ENCODE peak calls at places on chromosomes 13 and 19, in six cellular contexts. G is ovary, Q is uterus, L is IMR-90, Z is PC-3, S is fibroblast of lung. A is an unnamed sample.

GRCh38 chr19:3480383-3481091 is at the start of gene SMIM24:
- DNase-seq in G (no peak), Q (no peak), L (no peak), Z (no peak), S (no peak), A (no peak)

GRCh38 chr13:97423300-97424045 is 10.5 kb upstream of the RAP2A start:
- DNase-seq in G (no peak), Q (no peak), L (no peak), Z (no peak), S (no peak), A (no peak)

GRCh38 chr13:72295173-72295572 is 428.2 kb upstream of the DACH1 start:
- DNase-seq in G (no peak), Q (no peak), L (no peak), Z (no peak), S (peak; percentile 88), A (no peak)

GRCh38 chr19:771332-771785 is 20.4 kb downstream of the MISP start:
- DNase-seq in G (no peak), Q (no peak), L (peak; percentile 43), Z (peak; percentile 50), S (peak; percentile 39), A (no peak)

GRCh38 chr13:26759156-26759906 is 1.3 kb downstream of the GPR12 start:
- DNase-seq in G (no peak), Q (no peak), L (no peak), Z (no peak), S (no peak), A (no peak)

GRCh38 chr19:4913996-4914735 is 4.9 kb downstream of the UHRF1 start:
- DNase-seq in G (no peak), Q (no peak), L (peak; percentile 18), Z (peak; percentile 19), S (peak; percentile 65), A (no peak)

GRCh38 chr19:1540353-1540925 is 16.6 kb downstream of the PLK5 start:
- DNase-seq in G (no peak), Q (peak; percentile 31), L (no peak), Z (no peak), S (no peak), A (no peak)

GRCh38 chr19:57171551-57172081 is 4.3 kb upstream of the DUXA start:
- DNase-seq in G (peak; percentile 62), Q (peak; percentile 19), L (peak; percentile 39), Z (peak; percentile 38), S (peak; percentile 17), A (peak; percentile 31)

GRCh38 chr13:111899714-111900389 is 167.1 kb upstream of the SOX1 start:
- DNase-seq in G (no peak), Q (no peak), L (no peak), Z (no peak), S (no peak), A (no peak)

GRCh38 chr19:48858984-48859710 is 9.3 kb downstream of the PLEKHA4 start:
- DNase-seq in G (no peak), Q (no peak), L (no peak), Z (no peak), S (no peak), A (peak; percentile 40)

GRCh38 chr19:7699422-7700127 is 2.4 kb downstream of the FCER2 start:
- DNase-seq in G (no peak), Q (no peak), L (no peak), Z (peak; percentile 45), S (peak; percentile 3), A (no peak)

GRCh38 chr13:39273953-39274352 is 235.7 kb downstream of the NHLRC3 start:
- DNase-seq in G (no peak), Q (no peak), L (no peak), Z (peak; percentile 28), S (peak; percentile 14), A (no peak)

GRCh38 chr13:20573636-20574035 is 6.7 kb downstream of the IFT88 start:
- DNase-seq in G (no peak), Q (no peak), L (no peak), Z (no peak), S (no peak), A (no peak)

GRCh38 chr13:35346494-35346893 is 130.0 kb downstream of the MAB21L1 start:
- DNase-seq in G (no peak), Q (no peak), L (no peak), Z (no peak), S (no peak), A (no peak)

GRCh38 chr19:31054430-31054829 is 294.8 kb downstream of the TSHZ3 start:
- DNase-seq in G (no peak), Q (no peak), L (peak; percentile 83), Z (no peak), S (peak; percentile 63), A (peak; percentile 28)

GRCh38 chr19:28319208-28319607 is 893.7 kb downstream of the UQCRFS1 start:
- DNase-seq in G (no peak), Q (no peak), L (no peak), Z (no peak), S (no peak), A (no peak)

GRCh38 chr19:13207237-13208130 is 57.3 kb downstream of the IER2 start:
- DNase-seq in G (peak; percentile 67), Q (peak; percentile 41), L (no peak), Z (no peak), S (no peak), A (peak; percentile 47)

GRCh38 chr19:18128044-18128443 is 24.9 kb upstream of the PIK3R2 start:
- DNase-seq in G (no peak), Q (no peak), L (peak; percentile 33), Z (peak; percentile 35), S (no peak), A (no peak)

GRCh38 chr19:13077233-13077632 is 25.4 kb downstream of the LYL1 start:
- DNase-seq in G (peak; percentile 56), Q (no peak), L (no peak), Z (no peak), S (no peak), A (no peak)

GRCh38 chr19:513368-514165 is 6.3 kb downstream of the TPGS1 start:
- DNase-seq in G (no peak), Q (no peak), L (no peak), Z (no peak), S (no peak), A (no peak)

GRCh38 chr13:29801737-29802305 is 48.6 kb downstream of the UBL3 start:
- DNase-seq in G (no peak), Q (no peak), L (peak; percentile 20), Z (no peak), S (no peak), A (no peak)

GRCh38 chr19:9295411-9295849 is 14.2 kb downstream of the ZNF699 start:
- DNase-seq in G (no peak), Q (no peak), L (no peak), Z (no peak), S (peak; percentile 18), A (no peak)

DNA sequence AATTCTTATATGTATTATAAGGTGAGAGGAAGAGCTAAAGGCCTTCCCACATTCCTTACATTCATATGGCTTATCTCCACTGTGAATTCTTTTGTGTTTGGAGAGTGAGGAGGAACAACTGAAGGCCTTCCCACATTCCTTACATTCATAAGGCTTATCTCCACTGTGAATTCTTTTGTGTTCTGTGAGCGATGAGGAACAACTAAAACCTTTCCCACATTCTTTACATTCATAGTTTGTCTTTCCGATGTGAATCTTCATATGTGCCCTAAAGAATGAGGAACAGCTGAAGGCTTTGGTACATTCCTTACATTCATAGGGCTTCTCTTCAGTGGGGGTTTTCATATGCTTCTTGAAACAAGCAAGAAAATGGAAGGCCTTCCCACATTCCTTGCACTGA is 13.3 kb downstream of the ZNF699 start:
- DNase-seq in G (no peak), Q (no peak), L (no peak), Z (no peak), S (peak; percentile 26), A (no peak)
- H3K4me3 ChIP-seq in G (no peak overlapping the region), Q (no peak overlapping the region), L (no peak overlapping the region), Z (peak overlapping the region; percentile 24), S (no peak overlapping the region), A (no peak overlapping the region)

DNA sequence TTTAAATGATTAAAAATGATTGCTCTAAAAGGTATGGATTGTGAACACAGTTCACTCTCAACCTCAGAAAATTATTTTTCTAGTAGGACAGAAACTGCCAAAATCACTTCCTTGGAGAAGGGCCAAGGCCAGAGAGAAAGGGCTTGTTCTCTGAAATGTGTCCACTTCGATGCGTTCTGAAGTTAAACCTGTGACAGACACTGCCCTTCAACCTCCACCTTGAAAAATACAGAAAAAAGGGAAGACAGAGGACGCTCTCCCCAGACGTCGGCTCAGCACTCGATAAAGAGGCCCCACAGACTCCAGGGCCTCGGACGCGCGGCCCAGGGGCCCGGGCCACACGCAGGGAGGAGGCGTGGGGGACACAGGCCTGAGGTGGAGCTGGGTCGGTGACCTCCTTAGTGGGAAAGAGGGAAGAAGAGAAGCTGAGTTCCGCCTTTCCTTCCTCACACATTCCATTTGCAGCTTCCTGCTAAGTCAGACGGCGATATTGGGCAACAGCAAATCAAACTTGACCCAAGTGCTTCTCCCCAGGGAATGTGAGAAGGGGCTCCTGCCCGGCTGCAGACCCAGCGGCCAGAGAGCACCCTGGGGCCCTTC is 63.6 kb downstream of the RASA3 start:
- DNase-seq in G (no peak), Q (peak; percentile 64), L (peak; percentile 77), Z (no peak), S (peak; percentile 64), A (no peak)
- H3K4me1 ChIP-seq in G (peaks cover 19% of the 10 kb centered on the region), Q (peaks cover 22% of the 10 kb centered on the region), L (peaks cover 47% of the 10 kb centered on the region), Z (peaks cover 37% of the 10 kb centered on the region), S (peaks cover 44% of the 10 kb centered on the region), A (peaks cover 52% of the 10 kb centered on the region)

DNA sequence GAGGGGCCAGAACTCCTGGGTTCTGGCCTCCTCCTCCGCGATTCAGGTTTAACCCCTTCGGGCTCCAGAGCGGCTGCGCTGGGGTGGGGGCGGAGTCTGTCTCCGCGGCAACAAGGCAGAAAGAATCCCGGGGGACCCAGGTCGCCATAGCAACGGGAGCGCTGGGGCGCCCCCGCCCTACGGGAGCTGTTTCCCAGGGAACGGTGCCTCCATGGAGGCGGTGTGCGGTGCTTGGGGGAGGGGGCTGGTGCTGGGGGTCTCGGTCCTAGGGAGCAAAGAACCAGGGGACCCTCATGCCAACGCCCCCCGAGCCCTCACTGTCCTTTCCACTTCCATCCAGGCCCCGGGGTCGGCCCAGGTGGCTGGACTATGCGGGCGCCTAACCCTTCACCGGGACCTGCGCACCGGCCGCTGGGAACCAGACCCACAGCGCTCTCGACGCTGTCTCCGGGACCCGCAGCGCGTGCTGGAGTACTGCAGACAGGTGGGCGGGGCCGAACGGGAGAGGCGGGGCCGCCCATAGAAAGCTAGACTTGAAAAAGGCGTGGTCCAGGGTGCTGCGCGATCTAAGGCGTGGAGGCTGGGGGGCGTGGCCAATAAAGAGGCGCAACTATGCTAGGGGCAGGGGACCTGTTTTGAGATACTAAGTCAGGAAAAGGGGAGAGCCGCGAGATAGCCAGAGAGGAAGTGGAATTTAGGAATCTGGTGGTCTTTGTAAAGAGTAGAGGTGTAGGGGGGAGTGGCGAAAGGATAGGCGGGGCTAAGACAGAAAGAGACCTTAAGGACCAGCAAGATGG is 1.2 kb downstream of the APLP1 start:
- DNase-seq in G (peak; percentile 57), Q (peak; percentile 47), L (peak; percentile 61), Z (peak; percentile 81), S (peak; percentile 78), A (peak; percentile 67)
- H3K4me3 ChIP-seq in G (no peak overlapping the region), Q (no peak overlapping the region), L (peak overlapping the region; percentile 28), Z (peak overlapping the region; percentile 59), S (no peak overlapping the region), A (peak overlapping the region; percentile 75)

GRCh38 chr13:47896111-47896510 is 105.0 kb downstream of the SUCLA2 start:
- DNase-seq in G (no peak), Q (no peak), L (no peak), Z (no peak), S (no peak), A (no peak)

GRCh38 chr13:47896546-47896945 is 104.5 kb downstream of the SUCLA2 start:
- DNase-seq in G (no peak), Q (no peak), L (no peak), Z (no peak), S (no peak), A (no peak)

GRCh38 chr13:47901451-47901850 is 99.6 kb downstream of the SUCLA2 start:
- DNase-seq in G (no peak), Q (no peak), L (peak; percentile 37), Z (no peak), S (peak; percentile 76), A (no peak)

GRCh38 chr13:47897411-47898050 is 103.5 kb downstream of the SUCLA2 start:
- DNase-seq in G (no peak), Q (no peak), L (peak; percentile 36), Z (peak; percentile 70), S (peak; percentile 86), A (no peak)

GRCh38 chr13:47898080-47898479 is 103.0 kb downstream of the SUCLA2 start:
- DNase-seq in G (no peak), Q (no peak), L (no peak), Z (no peak), S (no peak), A (no peak)
- H3K4me1 ChIP-seq in G (no peaks in the 10 kb centered on the region), Q (no peaks in the 10 kb centered on the region), L (peaks cover 2% of the 10 kb centered on the region), Z (peaks cover 23% of the 10 kb centered on the region), S (peaks cover 1% of the 10 kb centered on the region), A (no peaks in the 10 kb centered on the region)